ENCODE peak calls at places on chromosomes 12 and 14, in six cellular contexts. Y, H, X, N, C and U are unnamed samples. For H3K4me1, the result is how much of the 10 kb centered on the place peaks cover.

GRCh38 chr12:91662021-91662420 is 479.4 kb upstream of the DCN start:
- DNase-seq in Y (no peak), H (no peak), X (no peak), N (no peak), C (no peak), U (no peak)

GRCh38 chr12:132747896-132748295 is 13.7 kb downstream of the ANKLE2 start:
- DNase-seq in Y (no peak), H (no peak), X (peak), N (no peak), C (no peak), U (no peak)

GRCh38 chr14:100124551-100125088 is 34.8 kb downstream of the DEGS2 start:
- DNase-seq in Y (no peak), H (no peak), X (peak), N (no peak), C (no peak), U (no peak)

GRCh38 chr14:49984419-49984818 is 91.5 kb downstream of the ARF6 start:
- DNase-seq in Y (no peak), H (no peak), X (no peak), N (no peak), C (no peak), U (no peak)

GRCh38 chr12:57261385-57261784 is 10.4 kb upstream of the STAC3 start:
- DNase-seq in Y (no peak), H (no peak), X (no peak), N (no peak), C (no peak), U (peak)

GRCh38 chr14:92480856-92481255 is 32.7 kb upstream of the RIN3 start:
- DNase-seq in Y (no peak), H (no peak), X (peak), N (no peak), C (no peak), U (peak)

GRCh38 chr12:132824053-132824452 is 4.6 kb downstream of the GOLGA3 start:
- DNase-seq in Y (peak), H (no peak), X (peak), N (no peak), C (no peak), U (no peak)

GRCh38 chr12:5565933-5566632 is 134.2 kb downstream of the NTF3 start:
- DNase-seq in Y (peak), H (no peak), X (peak), N (no peak), C (no peak), U (no peak)

GRCh38 chr12:6211421-6211869 is 11.2 kb downstream of the CD9 start:
- DNase-seq in Y (peak), H (no peak), X (no peak), N (no peak), C (no peak), U (no peak)

GRCh38 chr12:5915511-5915910 is 29.5 kb downstream of the ANO2 start:
- DNase-seq in Y (no peak), H (no peak), X (no peak), N (no peak), C (no peak), U (no peak)

GRCh38 chr14:76253111-76253510 is 101.4 kb downstream of the GPATCH2L start:
- DNase-seq in Y (no peak), H (no peak), X (no peak), N (no peak), C (no peak), U (no peak)

GRCh38 chr12:8081228-8081920 is 700 bp upstream of the NECAP1 start:
- DNase-seq in Y (peak), H (no peak), X (no peak), N (no peak), C (no peak), U (no peak)

GRCh38 chr12:132675753-132676152 is 11.4 kb downstream of the POLE start:
- DNase-seq in Y (no peak), H (no peak), X (no peak), N (no peak), C (no peak), U (no peak)

GRCh38 chr14:89241934-89242670 is 174.9 kb downstream of the FOXN3 start:
- DNase-seq in Y (peak), H (no peak), X (no peak), N (no peak), C (no peak), U (no peak)

GRCh38 chr12:104478396-104479140 is 21.8 kb downstream of the CHST11 start:
- DNase-seq in Y (no peak), H (no peak), X (no peak), N (no peak), C (peak), U (no peak)

GRCh38 chr14:93337143-93337753 is 4.4 kb upstream of the BTBD7 start:
- DNase-seq in Y (no peak), H (no peak), X (no peak), N (no peak), C (no peak), U (peak)

GRCh38 chr14:85319998-85320397 is 209.9 kb upstream of the FLRT2 start:
- DNase-seq in Y (peak), H (no peak), X (peak), N (no peak), C (no peak), U (no peak)

GRCh38 chr14:76918176-76918750 is 92.1 kb downstream of the LRRC74A start:
- DNase-seq in Y (peak), H (peak), X (peak), N (peak), C (peak), U (peak)

GRCh38 chr12:54431911-54432814 is 13.1 kb upstream of the ITGA5 start:
- DNase-seq in Y (peak), H (peak), X (peak), N (no peak), C (no peak), U (peak)

GRCh38 chr12:4202918-4203317 is 70.6 kb upstream of the CCND2 start:
- DNase-seq in Y (no peak), H (no peak), X (no peak), N (no peak), C (no peak), U (no peak)

GRCh38 chr12:112418596-112419268 is at the start of gene PTPN11:
- DNase-seq in Y (peak), H (peak), X (peak), N (peak), C (peak), U (peak)

GRCh38 chr14:99699071-99699760 is 15.1 kb downstream of the CYP46A1 start:
- DNase-seq in Y (no peak), H (no peak), X (no peak), N (no peak), C (no peak), U (no peak)

GRCh38 chr14:80996049-80996901 is 40.9 kb downstream of the TSHR start:
- DNase-seq in Y (peak), H (no peak), X (peak), N (no peak), C (no peak), U (no peak)

GRCh38 chr14:50666772-50667490 is 1.2 kb downstream of the SAV1 start:
- DNase-seq in Y (peak), H (no peak), X (peak), N (no peak), C (no peak), U (peak)

GRCh38 chr12:10829994-10830393 is 3.8 kb upstream of the TAS2R10 start:
- DNase-seq in Y (peak), H (no peak), X (no peak), N (no peak), C (no peak), U (no peak)

GRCh38 chr14:61033851-61034250 is 52.8 kb downstream of the SLC38A6 start:
- DNase-seq in Y (peak), H (no peak), X (no peak), N (no peak), C (no peak), U (no peak)

GRCh38 chr12:6752181-6752930 is 585 bp downstream of the MLF2 start:
- DNase-seq in Y (peak), H (peak), X (peak), N (no peak), C (no peak), U (peak)

GRCh38 chr12:113040722-113041168 is 15.8 kb upstream of the DTX1 start:
- DNase-seq in Y (peak), H (peak), X (no peak), N (peak), C (no peak), U (no peak)

GRCh38 chr14:97602438-97603117 is 805.4 kb downstream of the VRK1 start:
- DNase-seq in Y (no peak), H (no peak), X (no peak), N (no peak), C (peak), U (no peak)

GRCh38 chr14:102824832-102825231 is 47.6 kb downstream of the TRAF3 start:
- DNase-seq in Y (peak), H (peak), X (peak), N (no peak), C (no peak), U (no peak)

GRCh38 chr12:51307655-51308593 is 16.1 kb downstream of the BIN2 start:
- DNase-seq in Y (peak), H (no peak), X (peak), N (no peak), C (no peak), U (no peak)

GRCh38 chr12:90399317-90399716 is 555.7 kb downstream of the CCER1 start:
- DNase-seq in Y (no peak), H (no peak), X (no peak), N (no peak), C (no peak), U (no peak)

GRCh38 chr12:105705765-105706164 is 375.3 kb downstream of the C12orf75 start:
- DNase-seq in Y (peak), H (peak), X (peak), N (no peak), C (no peak), U (peak)

GRCh38 chr12:57483466-57483865 is 3.8 kb upstream of the ARHGAP9 start:
- DNase-seq in Y (peak), H (no peak), X (no peak), N (no peak), C (peak), U (no peak)

GRCh38 chr14:60845523-60845922 is 111.0 kb downstream of the MNAT1 start:
- DNase-seq in Y (no peak), H (no peak), X (peak), N (no peak), C (no peak), U (no peak)

GRCh38 chr12:121713257-121714155 is 954 bp downstream of the TMEM120B start:
- DNase-seq in Y (peak), H (peak), X (peak), N (no peak), C (no peak), U (no peak)

GRCh38 chr14:23567186-23568020 is at the start of gene AP1G2:
- DNase-seq in Y (peak), H (peak), X (peak), N (peak), C (peak), U (peak)

GRCh38 chr12:57473886-57474285 is 5.8 kb downstream of the ARHGAP9 start:
- DNase-seq in Y (no peak), H (no peak), X (no peak), N (no peak), C (peak), U (no peak)

GRCh38 chr12:122021193-122021821 is 377 bp upstream of the BCL7A start:
- DNase-seq in Y (peak), H (no peak), X (peak), N (peak), C (peak), U (peak)

GRCh38 chr12:24821691-24822090 is 127.2 kb downstream of the BCAT1 start:
- DNase-seq in Y (peak), H (no peak), X (no peak), N (no peak), C (no peak), U (no peak)

GRCh38 chr12:96383991-96384390 is 16.2 kb downstream of the CDK17 start:
- DNase-seq in Y (peak), H (no peak), X (no peak), N (no peak), C (no peak), U (no peak)
- H3K4me1 ChIP-seq in Y (under half), H (under half), X (under half), N (under half), C (half or more), U (under half)

GRCh38 chr14:105527381-105528196 is 1.2 kb downstream of the TMEM121 start:
- DNase-seq in Y (no peak), H (no peak), X (no peak), N (peak), C (peak), U (no peak)

GRCh38 chr14:105529506-105530445 is 3.4 kb downstream of the TMEM121 start:
- DNase-seq in Y (no peak), H (peak), X (peak), N (no peak), C (peak), U (no peak)

GRCh38 chr14:105528197-105528858 is 1.9 kb downstream of the TMEM121 start:
- DNase-seq in Y (peak), H (peak), X (peak), N (peak), C (peak), U (peak)

GRCh38 chr14:105530446-105531087 is 4.2 kb downstream of the TMEM121 start:
- DNase-seq in Y (no peak), H (no peak), X (peak), N (no peak), C (no peak), U (no peak)

GRCh38 chr14:105528859-105529505 is 2.6 kb downstream of the TMEM121 start:
- DNase-seq in Y (peak), H (no peak), X (peak), N (peak), C (peak), U (no peak)
- H3K4me3 ChIP-seq in Y (peak), H (peak), X (peak), N (peak), C (peak), U (no peak)

GRCh38 chr12:65955418-65955817 is 131.1 kb downstream of the HMGA2 start:
- DNase-seq in Y (no peak), H (no peak), X (no peak), N (no peak), C (no peak), U (no peak)
- H3K4me1 ChIP-seq in Y (half or more), H (under half), X (half or more), N (under half), C (under half), U (under half)

DNA sequence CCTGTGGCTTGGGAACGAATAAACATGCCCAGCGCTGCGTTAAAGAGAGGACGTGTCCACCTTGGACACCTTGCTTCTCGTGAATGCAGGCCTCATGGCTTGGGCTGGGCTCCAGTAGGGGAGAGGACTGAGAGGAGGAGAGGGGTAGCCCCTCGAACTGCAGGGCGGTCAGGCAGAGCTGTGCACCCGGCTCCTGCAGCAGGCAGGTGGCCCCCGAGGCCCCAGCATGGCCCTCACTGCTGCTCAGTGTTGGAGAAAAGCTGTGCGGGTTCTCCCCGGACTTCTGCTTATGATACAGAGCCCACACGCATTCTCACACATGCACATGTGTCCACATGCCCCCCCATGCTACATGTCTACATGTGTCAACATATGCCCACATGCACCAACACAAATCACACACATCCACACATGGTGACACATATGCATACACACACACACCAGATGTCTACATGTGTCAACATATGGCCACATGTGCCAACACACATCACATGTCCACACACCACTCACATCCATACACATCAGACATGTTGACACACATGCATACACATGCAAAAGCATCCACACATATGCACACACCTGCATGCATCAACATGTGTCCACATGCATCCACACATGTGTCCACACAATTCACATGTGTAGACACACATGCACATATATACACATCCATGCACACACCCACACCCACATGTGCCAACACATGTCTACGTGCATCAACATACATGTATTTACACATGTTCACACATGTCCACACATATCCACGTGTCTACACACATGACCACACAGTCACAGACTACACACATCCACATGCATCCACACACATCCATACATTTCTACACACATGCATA is 3.0 kb downstream of the ADGRD1 start:
- DNase-seq in Y (no peak), H (no peak), X (no peak), N (no peak), C (no peak), U (no peak)
- H3K4me3 ChIP-seq in Y (no peak), H (peak), X (no peak), N (peak), C (no peak), U (no peak)

GRCh38 chr12:81500788-81501187 is 258.4 kb downstream of the PPFIA2 start:
- DNase-seq in Y (no peak), H (no peak), X (no peak), N (no peak), C (no peak), U (no peak)
- H3K4me1 ChIP-seq in Y (under half), H (under half), X (under half), N (under half), C (under half), U (under half)